ENCODE peak calls at places on chromosomes 11 and 22, in ten cellular contexts. Q is stimulated activated naive CD8-positive, alpha-beta T cell treated with anti-CD3 and anti-CD28 coated beads, Interleukin-15, amount 100 ng/mL, for 72 hours; I is HCT116; V is CD4-positive, alpha-beta T cell; J is activated CD8-positive, alpha-beta memory T cell treated with anti-CD3 and anti-CD28 coated beads, Interleukin-2, amount 10 ng/mL, durations not matched to agents 7 days and 5 days; S is SK-N-SH treated with all-trans-retinoic acid at 6 μM for 48 hours; H is activated naive CD8-positive, alpha-beta T cell treated with anti-CD3 and anti-CD28 coated beads, Interleukin-2, amount 50 U/mL, for 24 hours; P is T-cell; K is CD8-positive, alpha-beta T cell; B is aorta. M is an unnamed sample.

GRCh38 chr11:88631497-88631896 is 294.0 kb upstream of the CTSC start:
- ATAC-seq in Q (no peak), I (no peak), V (no peak), J (no peak), S (no peak), H (no peak), P (no peak), K (no peak), B (no peak), M (no peak)

GRCh38 chr11:103594283-103594682 is 442.2 kb upstream of the DDI1 start:
- ATAC-seq in Q (no peak), I (no peak), V (no peak), J (no peak), S (no peak), H (no peak), P (no peak), K (no peak), B (peak; percentile 15), M (peak; percentile 31)

GRCh38 chr11:74749127-74749964 is 697 bp downstream of the RNF169 start:
- ATAC-seq in Q (peak; percentile 78), I (peak; percentile 76), V (peak; percentile 43), J (peak; percentile 79), S (peak; percentile 35), H (peak; percentile 77), P (peak; percentile 61), K (peak; percentile 40), B (peak; percentile 67), M (peak; percentile 83)

GRCh38 chr22:47032091-47032943 is 269.9 kb downstream of the TBC1D22A start:
- ATAC-seq in Q (no peak), I (no peak), V (no peak), J (no peak), S (no peak), H (no peak), P (no peak), K (no peak), B (no peak), M (no peak)

GRCh38 chr11:74909363-74909762 is 39.5 kb downstream of the XRRA1 start:
- ATAC-seq in Q (no peak), I (no peak), V (no peak), J (no peak), S (no peak), H (no peak), P (no peak), K (no peak), B (no peak), M (no peak)

GRCh38 chr22:19382240-19382639 is 49.3 kb downstream of the HIRA start:
- ATAC-seq in Q (no peak), I (no peak), V (no peak), J (no peak), S (no peak), H (no peak), P (no peak), K (no peak), B (no peak), M (no peak)

GRCh38 chr11:12853325-12853651 is 155.8 kb upstream of the RASSF10 start:
- ATAC-seq in Q (no peak), I (no peak), V (no peak), J (no peak), S (no peak), H (no peak), P (no peak), K (no peak), B (no peak), M (no peak)

GRCh38 chr22:20979243-20979809 is 2.8 kb upstream of the LZTR1 start:
- ATAC-seq in Q (peak; percentile 66), I (no peak), V (peak; percentile 90), J (peak; percentile 52), S (no peak), H (peak; percentile 75), P (peak; percentile 50), K (peak; percentile 87), B (no peak), M (peak; percentile 64)

GRCh38 chr11:32071811-32072210 is 19.1 kb upstream of the RCN1 start:
- ATAC-seq in Q (no peak), I (peak; percentile 96), V (no peak), J (no peak), S (peak; percentile 92), H (no peak), P (no peak), K (no peak), B (no peak), M (no peak)

GRCh38 chr22:44314425-44315067 is 1.8 kb upstream of the SHISAL1 start:
- ATAC-seq in Q (peak; percentile 60), I (no peak), V (no peak), J (peak; percentile 66), S (no peak), H (no peak), P (no peak), K (peak; percentile 11), B (no peak), M (no peak)

GRCh38 chr11:135069884-135070283 is 657.8 kb upstream of the B3GAT1 start:
- ATAC-seq in Q (no peak), I (no peak), V (no peak), J (no peak), S (no peak), H (no peak), P (no peak), K (no peak), B (no peak), M (no peak)

GRCh38 chr11:69050592-69051380 is 2.1 kb downstream of the TPCN2 start:
- ATAC-seq in Q (no peak), I (no peak), V (no peak), J (no peak), S (no peak), H (no peak), P (no peak), K (no peak), B (no peak), M (no peak)

GRCh38 chr11:115352805-115353483 is 151.3 kb downstream of the CADM1 start:
- ATAC-seq in Q (no peak), I (no peak), V (no peak), J (no peak), S (peak; percentile 73), H (no peak), P (no peak), K (no peak), B (no peak), M (no peak)

GRCh38 chr22:44214764-44215163 is 34.0 kb downstream of the PARVG start:
- ATAC-seq in Q (no peak), I (no peak), V (no peak), J (no peak), S (no peak), H (no peak), P (no peak), K (no peak), B (no peak), M (no peak)

GRCh38 chr22:25069758-25070461 is 117.4 kb downstream of the KIAA1671 start:
- ATAC-seq in Q (peak; percentile 29), I (no peak), V (peak; percentile 6), J (peak; percentile 17), S (no peak), H (no peak), P (no peak), K (no peak), B (peak; percentile 70), M (no peak)

GRCh38 chr22:40368016-40368415 is 2.4 kb upstream of the SGSM3 start:
- ATAC-seq in Q (no peak), I (no peak), V (no peak), J (no peak), S (no peak), H (no peak), P (no peak), K (no peak), B (no peak), M (no peak)

GRCh38 chr22:30695871-30696655 is 1.4 kb downstream of the OSBP2 start:
- ATAC-seq in Q (no peak), I (no peak), V (no peak), J (no peak), S (no peak), H (no peak), P (no peak), K (no peak), B (no peak), M (no peak)

M was measured in stimulated activated memory B cell treated with anti-CD40 and anti-IgM and Interleukin-4, amounts not matched to agents 10 μg/mL and 1 μg/mL and 100 μg/mL, for 72 hours.